ENCODE peak calls at places on chromosomes 16 and 17, in four cellular contexts. A is iPS-NIHi11, X is AG10803, V is kidney glomerular epithelial cell. E is an unnamed sample.

GRCh38 chr17:68197997-68198930 is 49.6 kb upstream of the AMZ2 start:
- DNase-seq in A (peak; percentile 50), X (no peak), V (no peak), E (no peak)

GRCh38 chr16:77955127-77955526 is 67.2 kb upstream of the CLEC3A start:
- DNase-seq in A (no peak), X (no peak), V (no peak), E (no peak)

GRCh38 chr17:47717261-47717697 is 15.8 kb upstream of the TBX21 start:
- DNase-seq in A (peak; percentile 46), X (no peak), V (no peak), E (no peak)

GRCh38 chr16:90008708-90009145 is 10.5 kb downstream of the DBNDD1 start:
- DNase-seq in A (no peak), X (no peak), V (no peak), E (no peak)

GRCh38 chr17:13230350-13230900 is 212.6 kb upstream of the ELAC2 start:
- DNase-seq in A (no peak), X (no peak), V (no peak), E (no peak)

GRCh38 chr17:80284631-80285030 is 24.0 kb downstream of the RNF213 start:
- DNase-seq in A (peak; percentile 77), X (no peak), V (no peak), E (peak; percentile 18)

GRCh38 chr17:9240659-9241370 is 219.5 kb downstream of the NTN1 start:
- DNase-seq in A (peak; percentile 64), X (peak; percentile 69), V (no peak), E (no peak)

GRCh38 chr16:24919536-24919935 is 73.8 kb downstream of the SLC5A11 start:
- DNase-seq in A (no peak), X (no peak), V (no peak), E (no peak)

GRCh38 chr17:14307560-14308024 is 6.7 kb downstream of the HS3ST3B1 start:
- DNase-seq in A (no peak), X (peak; percentile 89), V (peak; percentile 44), E (no peak)

GRCh38 chr16:56106527-56106926 is 84.8 kb upstream of the GNAO1 start:
- DNase-seq in A (no peak), X (no peak), V (no peak), E (no peak)

GRCh38 chr16:75251280-75252048 is at the start of gene BCAR1:
- DNase-seq in A (peak; percentile 97), X (peak; percentile 92), V (peak; percentile 81), E (peak; percentile 90)